ENCODE peak calls at places on chromosomes 4 and X, in four cellular contexts. One of them, this sample, is unnamed.

GRCh38 chr4:54626113-54626512 is 31.6 kb upstream of the KIT start:
- DNase-seq in Daoy: no peak
- DNase-seq in T47D: peak
- DNase-seq in epithelial cell of proximal tubule: no peak
- DNase-seq in this sample: no peak

GRCh38 chrX:68989865-68990606 is 161.2 kb downstream of the EFNB1 start:
- DNase-seq in Daoy: peak
- DNase-seq in T47D: no peak
- DNase-seq in epithelial cell of proximal tubule: no peak
- DNase-seq in this sample: peak

GRCh38 chr4:173243321-173243720 is 74.7 kb downstream of the GALNT7 start:
- DNase-seq in Daoy: peak
- DNase-seq in T47D: no peak
- DNase-seq in epithelial cell of proximal tubule: peak
- DNase-seq in this sample: peak

GRCh38 chr4:165464813-165465381 is 86.1 kb downstream of the CPE start:
- DNase-seq in Daoy: peak
- DNase-seq in T47D: peak
- DNase-seq in epithelial cell of proximal tubule: no peak
- DNase-seq in this sample: peak

GRCh38 chr4:112521123-112522116 is 5.4 kb upstream of the NEUROG2 start:
- DNase-seq in Daoy: no peak
- DNase-seq in epithelial cell of proximal tubule: no peak
- DNase-seq in T47D: no peak
- DNase-seq in this sample: no peak

GRCh38 chr4:142121951-142122350 is 485.6 kb downstream of the IL15 start:
- DNase-seq in epithelial cell of proximal tubule: no peak
- DNase-seq in T47D: no peak
- DNase-seq in Daoy: no peak
- DNase-seq in this sample: peak

GRCh38 chr4:109078724-109079123 is 223.7 kb downstream of the COL25A1 start:
- DNase-seq in epithelial cell of proximal tubule: no peak
- DNase-seq in T47D: no peak
- DNase-seq in Daoy: peak
- DNase-seq in this sample: no peak

GRCh38 chr4:160233141-160233540 is 1130.3 kb downstream of the RAPGEF2 start:
- DNase-seq in Daoy: no peak
- DNase-seq in epithelial cell of proximal tubule: no peak
- DNase-seq in T47D: no peak
- DNase-seq in this sample: no peak

GRCh38 chr4:6368096-6368495 is 98.4 kb downstream of the WFS1 start:
- DNase-seq in Daoy: no peak
- DNase-seq in epithelial cell of proximal tubule: no peak
- DNase-seq in T47D: no peak
- DNase-seq in this sample: no peak

GRCh38 chr4:48139688-48140087 is 5.6 kb upstream of the TXK start:
- DNase-seq in epithelial cell of proximal tubule: no peak
- DNase-seq in T47D: no peak
- DNase-seq in Daoy: no peak
- DNase-seq in this sample: peak

GRCh38 chrX:8738588-8739189 is 6.8 kb upstream of the ANOS1 start:
- DNase-seq in Daoy: no peak
- DNase-seq in epithelial cell of proximal tubule: no peak
- DNase-seq in T47D: peak
- DNase-seq in this sample: peak

GRCh38 chrX:95885074-95885473 is 799.6 kb upstream of the DIAPH2 start:
- DNase-seq in epithelial cell of proximal tubule: peak
- DNase-seq in Daoy: no peak
- DNase-seq in T47D: no peak
- DNase-seq in this sample: peak

GRCh38 chr4:168604496-168605373 is 107.9 kb downstream of the PALLD start:
- DNase-seq in epithelial cell of proximal tubule: peak
- DNase-seq in T47D: no peak
- DNase-seq in Daoy: peak
- DNase-seq in this sample: peak

GRCh38 chrX:11269996-11270395 is 23.2 kb upstream of the AMELX start:
- DNase-seq in epithelial cell of proximal tubule: no peak
- DNase-seq in T47D: no peak
- DNase-seq in Daoy: no peak
- DNase-seq in this sample: no peak

GRCh38 chr4:137363496-137363895 is 168.8 kb downstream of the PCDH18 start:
- DNase-seq in T47D: no peak
- DNase-seq in epithelial cell of proximal tubule: no peak
- DNase-seq in Daoy: no peak
- DNase-seq in this sample: no peak

GRCh38 chr4:121696140-121696640 is 590 bp downstream of the ANXA5 start:
- DNase-seq in Daoy: peak
- DNase-seq in epithelial cell of proximal tubule: no peak
- DNase-seq in T47D: peak
- DNase-seq in this sample: peak

GRCh38 chr4:57282556-57283310 is 172.5 kb upstream of the IGFBP7 start:
- DNase-seq in Daoy: no peak
- DNase-seq in epithelial cell of proximal tubule: no peak
- DNase-seq in T47D: no peak
- DNase-seq in this sample: no peak

GRCh38 chr4:143199503-143199902 is 14.8 kb downstream of the USP38 start:
- DNase-seq in epithelial cell of proximal tubule: no peak
- DNase-seq in T47D: no peak
- DNase-seq in Daoy: no peak
- DNase-seq in this sample: no peak

GRCh38 chrX:68719181-68719903 is 71.9 kb downstream of the STARD8 start:
- DNase-seq in T47D: no peak
- DNase-seq in Daoy: no peak
- DNase-seq in epithelial cell of proximal tubule: no peak
- DNase-seq in this sample: peak

GRCh38 chrX:10133980-10134676 is 22.6 kb upstream of the CLCN4 start:
- DNase-seq in Daoy: no peak
- DNase-seq in T47D: peak
- DNase-seq in epithelial cell of proximal tubule: no peak
- DNase-seq in this sample: no peak

GRCh38 chrX:151703487-151703886 is 8.2 kb downstream of the PRRG3 start:
- DNase-seq in Daoy: peak
- DNase-seq in T47D: no peak
- DNase-seq in epithelial cell of proximal tubule: no peak
- DNase-seq in this sample: peak

GRCh38 chr4:122889726-122890125 is 32.7 kb downstream of the NUDT6 start:
- DNase-seq in epithelial cell of proximal tubule: no peak
- DNase-seq in T47D: no peak
- DNase-seq in Daoy: no peak
- DNase-seq in this sample: peak

GRCh38 chrX:155056877-155057792 is 13.8 kb downstream of the CMC4 start:
- DNase-seq in T47D: peak
- DNase-seq in epithelial cell of proximal tubule: no peak
- DNase-seq in Daoy: peak
- DNase-seq in this sample: peak

GRCh38 chr4:183407635-183408463 is 36.6 kb upstream of the CDKN2AIP start:
- DNase-seq in T47D: no peak
- DNase-seq in epithelial cell of proximal tubule: no peak
- DNase-seq in Daoy: no peak
- DNase-seq in this sample: no peak

GRCh38 chr4:102604222-102604940 is 103.2 kb downstream of the NFKB1 start:
- DNase-seq in epithelial cell of proximal tubule: no peak
- DNase-seq in Daoy: no peak
- DNase-seq in T47D: peak
- DNase-seq in this sample: no peak

GRCh38 chrX:55135171-55135570 is 46.4 kb downstream of the PAGE2 start:
- DNase-seq in Daoy: peak
- DNase-seq in epithelial cell of proximal tubule: no peak
- DNase-seq in T47D: peak
- DNase-seq in this sample: peak

GRCh38 chr4:140556372-140557085 is 12.2 kb downstream of the UCP1 start:
- DNase-seq in Daoy: no peak
- DNase-seq in T47D: no peak
- DNase-seq in epithelial cell of proximal tubule: no peak
- DNase-seq in this sample: no peak

GRCh38 chr4:158442736-158443135 is 78.9 kb upstream of the RXFP1 start:
- DNase-seq in T47D: no peak
- DNase-seq in Daoy: no peak
- DNase-seq in epithelial cell of proximal tubule: no peak
- DNase-seq in this sample: no peak

GRCh38 chr4:173535932-173536331 is 5.9 kb upstream of the HAND2 start:
- DNase-seq in Daoy: no peak
- DNase-seq in T47D: no peak
- DNase-seq in epithelial cell of proximal tubule: no peak
- DNase-seq in this sample: no peak

GRCh38 chr4:1171306-1172227 is 816 bp downstream of the SPON2 start:
- DNase-seq in T47D: no peak
- DNase-seq in epithelial cell of proximal tubule: no peak
- DNase-seq in Daoy: no peak
- DNase-seq in this sample: no peak

GRCh38 chr4:126475730-126476129 is 1157.0 kb upstream of the INTU start:
- DNase-seq in T47D: no peak
- DNase-seq in Daoy: no peak
- DNase-seq in epithelial cell of proximal tubule: no peak
- DNase-seq in this sample: no peak

GRCh38 chr4:40314951-40315350 is 20.2 kb upstream of the CHRNA9 start:
- DNase-seq in epithelial cell of proximal tubule: no peak
- DNase-seq in T47D: no peak
- DNase-seq in Daoy: no peak
- DNase-seq in this sample: no peak